ENCODE peak calls at places on chromosome 13, in nine cellular contexts. One of them, this sample, is unnamed.

GRCh38 chr13:99677388-99677951 is 176.2 kb downstream of the TM9SF2 start:
- DNase-seq in tibial nerve: no peak
- DNase-seq in pancreas: no peak
- DNase-seq in foreskin fibroblast: no peak
- DNase-seq in WERI-Rb-1: no peak
- DNase-seq in adrenal gland: no peak
- DNase-seq in fibroblast of mammary gland: peak; percentile 46
- DNase-seq in choroid plexus epithelial cell: no peak
- DNase-seq in spleen: no peak
- DNase-seq in this sample: no peak

GRCh38 chr13:86710013-86710412 is 910.8 kb upstream of the SLITRK6 start:
- DNase-seq in foreskin fibroblast: no peak
- DNase-seq in pancreas: no peak
- DNase-seq in adrenal gland: no peak
- DNase-seq in spleen: no peak
- DNase-seq in fibroblast of mammary gland: no peak
- DNase-seq in tibial nerve: no peak
- DNase-seq in choroid plexus epithelial cell: no peak
- DNase-seq in WERI-Rb-1: no peak
- DNase-seq in this sample: no peak

GRCh38 chr13:40537146-40537895 is 129.1 kb downstream of the FOXO1 start:
- DNase-seq in pancreas: no peak
- DNase-seq in fibroblast of mammary gland: no peak
- DNase-seq in foreskin fibroblast: no peak
- DNase-seq in WERI-Rb-1: peak; percentile 14
- DNase-seq in spleen: no peak
- DNase-seq in tibial nerve: no peak
- DNase-seq in choroid plexus epithelial cell: no peak
- DNase-seq in adrenal gland: no peak
- DNase-seq in this sample: no peak

GRCh38 chr13:31124225-31124624 is 37.5 kb downstream of the HSPH1 start:
- DNase-seq in tibial nerve: no peak
- DNase-seq in pancreas: no peak
- DNase-seq in foreskin fibroblast: no peak
- DNase-seq in choroid plexus epithelial cell: no peak
- DNase-seq in fibroblast of mammary gland: no peak
- DNase-seq in spleen: no peak
- DNase-seq in WERI-Rb-1: no peak
- DNase-seq in adrenal gland: no peak
- DNase-seq in this sample: no peak

GRCh38 chr13:30690282-30691188 is 44.8 kb upstream of the ALOX5AP start:
- DNase-seq in foreskin fibroblast: peak; percentile 96
- DNase-seq in adrenal gland: peak; percentile 57
- DNase-seq in choroid plexus epithelial cell: peak; percentile 99
- DNase-seq in tibial nerve: peak; percentile 59
- DNase-seq in WERI-Rb-1: no peak
- DNase-seq in pancreas: no peak
- DNase-seq in fibroblast of mammary gland: peak; percentile 98
- DNase-seq in spleen: peak; percentile 86
- DNase-seq in this sample: peak; percentile 83

GRCh38 chr13:77002590-77003190 is 10.8 kb downstream of the CLN5 start:
- DNase-seq in adrenal gland: no peak
- DNase-seq in spleen: no peak
- DNase-seq in foreskin fibroblast: peak; percentile 35
- DNase-seq in choroid plexus epithelial cell: peak; percentile 62
- DNase-seq in WERI-Rb-1: no peak
- DNase-seq in fibroblast of mammary gland: peak; percentile 60
- DNase-seq in tibial nerve: no peak
- DNase-seq in pancreas: no peak
- DNase-seq in this sample: peak; percentile 50

GRCh38 chr13:42334329-42334706 is 62.4 kb downstream of the AKAP11 start:
- DNase-seq in adrenal gland: no peak
- DNase-seq in tibial nerve: no peak
- DNase-seq in WERI-Rb-1: no peak
- DNase-seq in foreskin fibroblast: no peak
- DNase-seq in pancreas: no peak
- DNase-seq in fibroblast of mammary gland: no peak
- DNase-seq in spleen: no peak
- DNase-seq in choroid plexus epithelial cell: no peak
- DNase-seq in this sample: no peak

GRCh38 chr13:49869514-49869913 is 66.6 kb downstream of the SPRYD7 start:
- DNase-seq in foreskin fibroblast: peak; percentile 16
- DNase-seq in fibroblast of mammary gland: peak; percentile 47
- DNase-seq in adrenal gland: no peak
- DNase-seq in spleen: no peak
- DNase-seq in choroid plexus epithelial cell: peak; percentile 72
- DNase-seq in tibial nerve: no peak
- DNase-seq in WERI-Rb-1: peak; percentile 9
- DNase-seq in pancreas: no peak
- DNase-seq in this sample: no peak

GRCh38 chr13:80469841-80470378 is 129.0 kb upstream of the SPRY2 start:
- DNase-seq in tibial nerve: peak; percentile 66
- DNase-seq in adrenal gland: peak; percentile 73
- DNase-seq in choroid plexus epithelial cell: peak; percentile 99
- DNase-seq in WERI-Rb-1: no peak
- DNase-seq in foreskin fibroblast: peak; percentile 96
- DNase-seq in spleen: no peak
- DNase-seq in fibroblast of mammary gland: peak; percentile 99
- DNase-seq in pancreas: no peak
- DNase-seq in this sample: peak; percentile 83

GRCh38 chr13:50323440-50324070 is 308.3 kb downstream of the KCNRG start:
- DNase-seq in foreskin fibroblast: peak; percentile 86
- DNase-seq in fibroblast of mammary gland: peak; percentile 99
- DNase-seq in pancreas: no peak
- DNase-seq in tibial nerve: no peak
- DNase-seq in choroid plexus epithelial cell: peak; percentile 87
- DNase-seq in spleen: no peak
- DNase-seq in adrenal gland: no peak
- DNase-seq in WERI-Rb-1: no peak
- DNase-seq in this sample: peak; percentile 81

GRCh38 chr13:95641291-95641811 is 3.2 kb downstream of the DZIP1 start:
- DNase-seq in adrenal gland: no peak
- DNase-seq in foreskin fibroblast: no peak
- DNase-seq in tibial nerve: no peak
- DNase-seq in WERI-Rb-1: no peak
- DNase-seq in pancreas: peak; percentile 62
- DNase-seq in spleen: no peak
- DNase-seq in choroid plexus epithelial cell: no peak
- DNase-seq in fibroblast of mammary gland: peak; percentile 52
- DNase-seq in this sample: no peak

GRCh38 chr13:74571811-74572210 is 437.6 kb upstream of the KLF12 start:
- DNase-seq in choroid plexus epithelial cell: no peak
- DNase-seq in tibial nerve: no peak
- DNase-seq in foreskin fibroblast: no peak
- DNase-seq in fibroblast of mammary gland: no peak
- DNase-seq in adrenal gland: no peak
- DNase-seq in spleen: no peak
- DNase-seq in WERI-Rb-1: no peak
- DNase-seq in pancreas: no peak
- DNase-seq in this sample: peak; percentile 70

GRCh38 chr13:51523082-51523518 is 61.2 kb upstream of the WDFY2 start:
- DNase-seq in tibial nerve: no peak
- DNase-seq in foreskin fibroblast: peak; percentile 51
- DNase-seq in fibroblast of mammary gland: peak; percentile 88
- DNase-seq in spleen: no peak
- DNase-seq in choroid plexus epithelial cell: peak; percentile 27
- DNase-seq in pancreas: no peak
- DNase-seq in adrenal gland: peak; percentile 77
- DNase-seq in WERI-Rb-1: no peak
- DNase-seq in this sample: peak; percentile 71

GRCh38 chr13:112781881-112782361 is 92.1 kb downstream of the ATP11A start:
- DNase-seq in spleen: no peak
- DNase-seq in pancreas: no peak
- DNase-seq in WERI-Rb-1: no peak
- DNase-seq in foreskin fibroblast: no peak
- DNase-seq in fibroblast of mammary gland: no peak
- DNase-seq in adrenal gland: peak; percentile 92
- DNase-seq in choroid plexus epithelial cell: no peak
- DNase-seq in tibial nerve: no peak
- DNase-seq in this sample: peak; percentile 8
- H3K4me3 ChIP-seq in spleen: no peak overlapping the region
- H3K4me3 ChIP-seq in pancreas: no peak overlapping the region
- H3K4me3 ChIP-seq in WERI-Rb-1: no peak overlapping the region
- H3K4me3 ChIP-seq in foreskin fibroblast: no peak overlapping the region
- H3K4me3 ChIP-seq in fibroblast of mammary gland: no peak overlapping the region
- H3K4me3 ChIP-seq in adrenal gland: no peak overlapping the region
- H3K4me3 ChIP-seq in choroid plexus epithelial cell: no peak overlapping the region
- H3K4me3 ChIP-seq in tibial nerve: no peak overlapping the region
- H3K4me3 ChIP-seq in this sample: no peak overlapping the region

GRCh38 chr13:54184576-54184975 is 1156.0 kb downstream of the OLFM4 start:
- DNase-seq in WERI-Rb-1: no peak
- DNase-seq in adrenal gland: no peak
- DNase-seq in tibial nerve: no peak
- DNase-seq in pancreas: no peak
- DNase-seq in spleen: no peak
- DNase-seq in fibroblast of mammary gland: no peak
- DNase-seq in foreskin fibroblast: no peak
- DNase-seq in choroid plexus epithelial cell: no peak
- DNase-seq in this sample: no peak

GRCh38 chr13:54185101-54185500 is 1156.5 kb downstream of the OLFM4 start:
- DNase-seq in pancreas: no peak
- DNase-seq in WERI-Rb-1: peak; percentile 20
- DNase-seq in spleen: no peak
- DNase-seq in adrenal gland: no peak
- DNase-seq in choroid plexus epithelial cell: no peak
- DNase-seq in foreskin fibroblast: no peak
- DNase-seq in tibial nerve: no peak
- DNase-seq in fibroblast of mammary gland: no peak
- DNase-seq in this sample: no peak

GRCh38 chr13:54187461-54187860 is 1158.8 kb downstream of the OLFM4 start:
- DNase-seq in spleen: no peak
- DNase-seq in adrenal gland: no peak
- DNase-seq in foreskin fibroblast: no peak
- DNase-seq in choroid plexus epithelial cell: no peak
- DNase-seq in pancreas: no peak
- DNase-seq in WERI-Rb-1: no peak
- DNase-seq in fibroblast of mammary gland: no peak
- DNase-seq in tibial nerve: no peak
- DNase-seq in this sample: no peak

GRCh38 chr13:54183728-54184127 is 1155.1 kb downstream of the OLFM4 start:
- DNase-seq in WERI-Rb-1: no peak
- DNase-seq in fibroblast of mammary gland: no peak
- DNase-seq in pancreas: no peak
- DNase-seq in spleen: no peak
- DNase-seq in foreskin fibroblast: no peak
- DNase-seq in adrenal gland: no peak
- DNase-seq in tibial nerve: no peak
- DNase-seq in choroid plexus epithelial cell: no peak
- DNase-seq in this sample: no peak

DNA sequence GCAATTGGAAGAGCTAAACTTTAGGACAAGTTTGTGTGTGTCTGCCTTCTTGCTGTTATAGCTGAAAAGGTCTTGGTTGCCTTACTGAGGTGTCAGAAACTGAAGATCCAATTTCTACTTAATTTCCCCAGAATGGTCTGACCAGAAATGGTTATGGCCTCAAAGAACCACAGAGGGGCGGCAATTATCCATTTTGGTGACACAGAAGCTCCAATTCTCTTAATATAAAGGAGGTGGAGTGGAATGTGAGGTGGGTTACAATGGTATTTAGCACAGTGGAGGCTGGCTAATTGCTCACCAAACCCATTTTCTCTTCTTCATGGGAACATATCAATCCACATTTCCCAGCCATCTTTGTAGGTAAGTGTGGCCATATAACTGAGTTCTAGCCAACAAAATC is 1157.2 kb downstream of the OLFM4 start:
- DNase-seq in tibial nerve: no peak
- DNase-seq in pancreas: no peak
- DNase-seq in spleen: no peak
- DNase-seq in WERI-Rb-1: peak; percentile 6
- DNase-seq in fibroblast of mammary gland: no peak
- DNase-seq in choroid plexus epithelial cell: no peak
- DNase-seq in foreskin fibroblast: no peak
- DNase-seq in adrenal gland: no peak
- DNase-seq in this sample: peak; percentile 9
- TF ChIP-seq CTCF in tibial nerve: no peak
- TF ChIP-seq CTCF in pancreas: peak; percentile 13
- TF ChIP-seq CTCF in spleen: no peak
- TF ChIP-seq CTCF in WERI-Rb-1: no peak
- TF ChIP-seq CTCF in fibroblast of mammary gland: no peak
- TF ChIP-seq CTCF in choroid plexus epithelial cell: no peak
- TF ChIP-seq CTCF in foreskin fibroblast: no peak
- TF ChIP-seq CTCF in adrenal gland: no peak
- TF ChIP-seq CTCF in this sample: peak; percentile 21

GRCh38 chr13:47639716-47640447 is 361.2 kb downstream of the SUCLA2 start:
- DNase-seq in pancreas: no peak
- DNase-seq in tibial nerve: no peak
- DNase-seq in choroid plexus epithelial cell: peak; percentile 16
- DNase-seq in adrenal gland: no peak
- DNase-seq in WERI-Rb-1: no peak
- DNase-seq in fibroblast of mammary gland: peak; percentile 35
- DNase-seq in spleen: no peak
- DNase-seq in foreskin fibroblast: no peak
- DNase-seq in this sample: no peak

DNA sequence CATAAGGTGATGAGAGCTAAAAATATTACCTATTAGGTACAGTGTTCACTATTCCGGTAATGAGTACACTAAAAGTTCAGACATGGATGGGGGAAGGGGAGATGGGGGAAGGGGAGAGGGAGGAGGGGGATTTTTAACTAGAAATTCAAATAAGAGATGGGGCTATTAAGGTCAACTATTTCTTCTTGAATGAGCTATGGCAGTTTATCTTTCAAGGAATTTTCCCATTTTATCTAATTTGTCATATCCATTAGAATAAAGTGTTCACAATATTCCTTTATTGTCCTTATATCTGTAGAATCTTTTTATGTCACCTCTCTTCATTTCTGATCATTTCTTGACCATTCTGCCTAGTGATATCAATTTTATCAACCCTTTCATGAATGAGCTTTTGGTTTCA is 362.4 kb downstream of the SUCLA2 start:
- DNase-seq in tibial nerve: no peak
- DNase-seq in spleen: no peak
- DNase-seq in pancreas: no peak
- DNase-seq in foreskin fibroblast: no peak
- DNase-seq in fibroblast of mammary gland: no peak
- DNase-seq in adrenal gland: no peak
- DNase-seq in WERI-Rb-1: no peak
- DNase-seq in choroid plexus epithelial cell: no peak
- DNase-seq in this sample: no peak
- H3K4me3 ChIP-seq in tibial nerve: no peak overlapping the region
- H3K4me3 ChIP-seq in spleen: no peak overlapping the region
- H3K4me3 ChIP-seq in pancreas: no peak overlapping the region
- H3K4me3 ChIP-seq in foreskin fibroblast: no peak overlapping the region
- H3K4me3 ChIP-seq in fibroblast of mammary gland: no peak overlapping the region
- H3K4me3 ChIP-seq in adrenal gland: no peak overlapping the region
- H3K4me3 ChIP-seq in WERI-Rb-1: no peak overlapping the region
- H3K4me3 ChIP-seq in choroid plexus epithelial cell: no peak overlapping the region
- H3K4me3 ChIP-seq in this sample: no peak overlapping the region

DNA sequence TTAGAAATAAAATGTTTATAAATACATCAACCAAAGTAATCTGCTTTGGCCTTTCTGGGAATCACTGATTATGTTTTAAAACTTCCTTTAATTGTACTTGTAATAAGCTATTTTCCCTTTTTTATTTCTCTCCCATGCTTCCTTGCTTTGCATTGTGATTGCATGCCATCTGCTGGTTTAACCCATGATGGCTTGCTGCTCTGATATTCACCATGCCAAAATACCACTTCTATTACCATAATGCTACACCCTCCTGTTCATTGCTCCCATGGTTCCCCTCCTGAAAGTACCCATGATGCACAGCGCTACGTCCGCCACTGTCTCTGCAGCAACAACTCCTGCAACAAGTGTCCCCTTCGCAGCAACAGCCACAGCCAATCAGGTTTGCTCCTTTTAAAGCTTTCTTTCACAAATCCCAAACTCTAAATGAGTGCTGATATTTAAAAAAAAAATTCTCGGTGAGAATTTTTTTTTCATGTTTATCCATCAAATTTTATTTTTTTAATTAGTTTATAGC is 67.7 kb upstream of the RAP2A start:
- DNase-seq in foreskin fibroblast: no peak
- DNase-seq in spleen: no peak
- DNase-seq in fibroblast of mammary gland: peak; percentile 22
- DNase-seq in choroid plexus epithelial cell: no peak
- DNase-seq in adrenal gland: no peak
- DNase-seq in tibial nerve: no peak
- DNase-seq in pancreas: no peak
- DNase-seq in WERI-Rb-1: no peak
- DNase-seq in this sample: no peak
- TF ChIP-seq CTCF in foreskin fibroblast: no peak
- TF ChIP-seq CTCF in spleen: no peak
- TF ChIP-seq CTCF in fibroblast of mammary gland: peak; percentile 19
- TF ChIP-seq CTCF in choroid plexus epithelial cell: peak; percentile 22
- TF ChIP-seq CTCF in adrenal gland: no peak
- TF ChIP-seq CTCF in tibial nerve: no peak
- TF ChIP-seq CTCF in pancreas: no peak
- TF ChIP-seq CTCF in WERI-Rb-1: peak; percentile 11
- TF ChIP-seq CTCF in this sample: peak; percentile 13

This sample was measured in epithelial cell of esophagus.